ENCODE peak calls at places on chromosomes 4 and X, in five cellular contexts. W, E, F, M and H are unnamed samples.
A peak's percentile ranks its signal among the peaks of the same experiment; 100 is the strongest.

GRCh38 chr4:16758206-16758605 is 140.2 kb downstream of the LDB2 start:
- DNase-seq in E (no peak), W (no peak), F (no peak), M (no peak), H (no peak)

GRCh38 chr4:102350634-102351033 is 5.4 kb upstream of the SLC39A8 start:
- DNase-seq in E (no peak), F (no peak), W (no peak), M (no peak), H (no peak)

GRCh38 chr4:100591156-100591876 is 73.5 kb upstream of the EMCN start:
- DNase-seq in W (no peak), F (no peak), E (no peak), M (no peak), H (peak; percentile 69)

GRCh38 chr4:17941731-17942130 is 79.8 kb downstream of the LCORL start:
- DNase-seq in F (peak; percentile 3), W (no peak), M (no peak), E (no peak), H (no peak)

GRCh38 chr4:33086351-33086900 is 2366.3 kb downstream of the PCDH7 start:
- DNase-seq in E (no peak), F (no peak), W (no peak), M (no peak), H (no peak)

GRCh38 chr4:129146639-129147038 is 50.7 kb downstream of the C4orf33 start:
- DNase-seq in W (no peak), E (no peak), F (no peak), M (no peak), H (no peak)

GRCh38 chrX:56764975-56765791 is 36.1 kb downstream of the NBDY start:
- DNase-seq in M (peak; percentile 14), F (no peak), E (no peak), W (no peak), H (no peak)

GRCh38 chr4:40325406-40326019 is 9.6 kb upstream of the CHRNA9 start:
- DNase-seq in E (peak; percentile 51), W (no peak), M (no peak), F (peak; percentile 52), H (no peak)

GRCh38 chr4:3096207-3096606 is 21.7 kb downstream of the HTT start:
- DNase-seq in M (no peak), F (no peak), E (no peak), W (no peak), H (no peak)

GRCh38 chr4:58144721-58145120 is 1034.5 kb upstream of the IGFBP7 start:
- DNase-seq in W (no peak), M (no peak), E (no peak), F (no peak), H (no peak)

GRCh38 chr4:140637836-140638235 is 69.1 kb upstream of the UCP1 start:
- DNase-seq in M (no peak), E (no peak), W (no peak), F (no peak), H (no peak)

GRCh38 chrX:13067842-13068241 is 23.4 kb upstream of the FAM9C start:
- DNase-seq in F (no peak), W (no peak), M (no peak), E (no peak), H (no peak)

GRCh38 chr4:76930721-76931481 is 18.7 kb upstream of the SEPTIN11 start:
- DNase-seq in F (peak; percentile 92), M (no peak), E (no peak), W (no peak), H (no peak)

GRCh38 chr4:150010525-150011126 is 67.6 kb upstream of the DCLK2 start:
- DNase-seq in W (no peak), E (no peak), M (no peak), F (peak; percentile 52), H (no peak)

GRCh38 chr4:47075241-47075640 is 43.9 kb downstream of the GABRB1 start:
- DNase-seq in E (no peak), F (peak; percentile 9), M (no peak), W (no peak), H (no peak)

GRCh38 chr4:40283413-40283812 is 51.7 kb upstream of the CHRNA9 start:
- DNase-seq in W (no peak), F (no peak), E (peak; percentile 18), M (no peak), H (no peak)

GRCh38 chr4:16916719-16917337 is 18.4 kb upstream of the LDB2 start:
- DNase-seq in E (peak; percentile 43), M (no peak), W (no peak), F (peak; percentile 12), H (no peak)

GRCh38 chr4:7248857-7249256 is 56.5 kb downstream of the SORCS2 start:
- DNase-seq in F (no peak), E (no peak), M (no peak), W (no peak), H (no peak)

GRCh38 chr4:167380964-167381363 is 146.7 kb upstream of the SPOCK3 start:
- DNase-seq in W (no peak), E (no peak), F (no peak), M (no peak), H (no peak)

GRCh38 chrX:73851014-73852009 is 288.3 kb downstream of the CHIC1 start:
- DNase-seq in W (peak; percentile 84), E (peak; percentile 75), F (peak; percentile 95), M (no peak), H (no peak)

GRCh38 chrX:34956915-34957314 is 14.3 kb downstream of the FAM47B start:
- DNase-seq in M (no peak), F (peak; percentile 9), W (peak; percentile 52), E (no peak), H (no peak)

GRCh38 chrX:29687687-29688086 is 527.7 kb upstream of the MAGEB2 start:
- DNase-seq in F (peak; percentile 49), W (no peak), M (no peak), E (no peak), H (no peak)

GRCh38 chrX:43317378-43317777 is 338.7 kb upstream of the MAOA start:
- DNase-seq in W (no peak), M (no peak), E (no peak), F (no peak), H (no peak)

GRCh38 chrX:17750436-17750835 is 13.1 kb downstream of the SCML1 start:
- DNase-seq in E (no peak), M (no peak), F (no peak), W (no peak), H (no peak)

GRCh38 chr4:48913346-48913745 is 6.8 kb upstream of the OCIAD2 start:
- DNase-seq in W (peak; percentile 82), F (peak; percentile 90), E (no peak), M (no peak), H (no peak)

GRCh38 chr4:134691915-134692314 is 490.3 kb upstream of the PABPC4L start:
- DNase-seq in E (no peak), W (no peak), M (no peak), F (no peak), H (no peak)

GRCh38 chr4:78529569-78530209 is 21.9 kb upstream of the ANXA3 start:
- DNase-seq in F (peak; percentile 72), E (no peak), M (no peak), W (no peak), H (no peak)

GRCh38 chr4:76803522-76803921 is 94.4 kb downstream of the SOWAHB start:
- DNase-seq in E (no peak), M (no peak), W (peak; percentile 94), F (peak; percentile 97), H (no peak)

GRCh38 chr4:1992468-1993168 is 16.2 kb downstream of the NELFA start:
- DNase-seq in E (no peak), F (no peak), W (no peak), M (no peak), H (peak; percentile 80)

GRCh38 chrX:16771483-16772398 is 14.5 kb upstream of the TXLNG start:
- DNase-seq in W (peak; percentile 16), F (peak; percentile 87), E (no peak), M (no peak), H (no peak)

GRCh38 chr4:69907151-69907550 is 23.7 kb upstream of the CSN1S1 start:
- DNase-seq in W (no peak), M (no peak), E (no peak), F (no peak), H (no peak)

GRCh38 chr4:94177822-94178221 is 29.8 kb upstream of the SMARCAD1 start:
- DNase-seq in W (no peak), M (no peak), E (no peak), F (no peak), H (no peak)

GRCh38 chr4:4858527-4858926 is 938 bp upstream of the MSX1 start:
- DNase-seq in W (no peak), F (no peak), E (no peak), M (no peak), H (peak; percentile 30)
- H3K27me3 ChIP-seq in W (peaks cover 95% of the 10 kb centered on the region), F (peaks cover 60% of the 10 kb centered on the region), E (peaks cover 92% of the 10 kb centered on the region), M (peaks cover 81% of the 10 kb centered on the region), H (peaks cover 100% of the 10 kb centered on the region)

GRCh38 chr4:123478859-123479345 is 82.3 kb downstream of the SPRY1 start:
- DNase-seq in F (peak; percentile 77), M (no peak), W (peak; percentile 88), E (no peak), H (no peak)

GRCh38 chr4:123477804-123478209 is 81.2 kb downstream of the SPRY1 start:
- DNase-seq in F (no peak), E (peak; percentile 23), M (no peak), W (no peak), H (peak; percentile 60)

GRCh38 chr4:123479944-123480343 is 83.3 kb downstream of the SPRY1 start:
- DNase-seq in M (no peak), W (no peak), E (no peak), F (peak; percentile 36), H (no peak)

GRCh38 chr4:123484291-123484926 is 87.8 kb downstream of the SPRY1 start:
- DNase-seq in M (no peak), F (no peak), W (no peak), E (no peak), H (no peak)

DNA sequence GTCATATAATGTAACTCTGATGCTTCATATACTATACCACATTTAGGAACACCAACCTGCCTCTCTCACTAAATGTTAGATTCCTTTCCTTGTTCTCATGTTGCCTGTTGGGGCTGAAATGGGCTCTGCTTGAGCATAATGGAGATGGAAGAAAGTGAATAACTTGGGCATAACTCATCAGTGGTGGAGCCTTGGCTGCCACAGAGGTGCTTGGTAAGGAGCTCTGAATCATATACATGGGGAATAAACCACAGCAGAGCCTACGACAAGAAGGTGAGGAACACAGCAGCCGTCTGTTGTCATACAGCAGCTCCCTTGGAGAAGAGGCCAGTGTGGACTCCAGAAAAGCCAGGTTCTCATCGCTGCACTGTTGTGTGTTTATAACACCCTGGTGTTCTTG is 84.4 kb downstream of the SPRY1 start:
- DNase-seq in E (no peak), W (peak; percentile 82), F (peak; percentile 98), M (no peak), H (no peak)
- H3K27me3 ChIP-seq in E (no peaks in the 10 kb centered on the region), W (no peaks in the 10 kb centered on the region), F (no peaks in the 10 kb centered on the region), M (no peaks in the 10 kb centered on the region), H (no peaks in the 10 kb centered on the region)

DNA sequence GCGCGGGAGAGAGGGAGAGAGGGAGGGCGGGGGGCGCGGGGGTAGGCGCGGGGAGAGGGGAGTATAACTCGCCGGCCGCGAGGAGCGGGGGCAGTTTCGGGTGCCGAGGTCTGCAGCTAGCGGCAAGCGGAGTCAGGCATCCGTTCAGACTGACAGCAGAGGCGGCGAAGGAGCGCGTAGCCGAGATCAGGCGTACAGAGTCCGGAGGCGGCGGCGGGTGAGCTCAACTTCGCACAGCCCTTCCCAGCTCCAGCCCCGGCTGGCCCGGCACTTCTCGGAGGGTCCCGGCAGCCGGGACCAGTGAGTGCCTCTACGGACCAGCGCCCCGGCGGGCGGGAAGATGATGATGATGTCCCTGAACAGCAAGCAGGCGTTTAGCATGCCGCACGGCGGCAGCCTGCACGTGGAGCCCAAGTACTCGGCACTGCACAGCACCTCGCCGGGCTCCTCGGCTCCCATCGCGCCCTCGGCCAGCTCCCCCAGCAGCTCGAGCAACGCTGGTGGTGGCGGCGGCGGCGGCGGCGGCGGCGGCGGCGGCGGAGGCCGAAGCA is at the start of gene POU4F2:
- DNase-seq in E (no peak), M (no peak), W (no peak), F (no peak), H (no peak)
- H3K27me3 ChIP-seq in E (peaks cover 91% of the 10 kb centered on the region), M (peaks cover 62% of the 10 kb centered on the region), W (peaks cover 66% of the 10 kb centered on the region), F (peaks cover 63% of the 10 kb centered on the region), H (peaks cover 100% of the 10 kb centered on the region)

GRCh38 chrX:152959626-152960025 is 34.3 kb downstream of the PNMA5 start:
- DNase-seq in W (no peak), M (no peak), F (no peak), E (no peak), H (no peak)
- H3K27me3 ChIP-seq in W (no peaks in the 10 kb centered on the region), M (no peaks in the 10 kb centered on the region), F (no peaks in the 10 kb centered on the region), E (no peaks in the 10 kb centered on the region), H (no peaks in the 10 kb centered on the region)